ENCODE peak calls at places on chromosomes 1 and 21, in ten cellular contexts. V is esophagus squamous epithelium, C is gastrocnemius medialis, E is GM12878, H is upper lobe of left lung, W is thyroid gland, T is ovary, S is endothelial cell of umbilical vein, R is sigmoid colon, X is body of pancreas. U is an unnamed sample.

GRCh38 chr1:69569983-69570755 is 2.4 kb downstream of the LRRC7 start:
- DNase-seq in V (no peak), C (no peak), E (no peak), H (no peak), W (peak), T (no peak), S (peak), R (no peak), X (no peak), U (no peak)

GRCh38 chr21:46152939-46153258 is 2.5 kb downstream of the FTCD start:
- DNase-seq in V (no peak), C (peak), E (no peak), H (peak), W (no peak), T (peak), S (no peak), R (peak), X (no peak), U (no peak)

GRCh38 chr1:247064309-247064708 is 14.3 kb downstream of the ZNF670 start:
- DNase-seq in V (no peak), C (no peak), E (no peak), H (no peak), W (no peak), T (no peak), S (no peak), R (no peak), X (no peak), U (no peak)

GRCh38 chr1:175600721-175601440 is 142.5 kb downstream of the TNR start:
- DNase-seq in V (no peak), C (no peak), E (peak), H (no peak), W (no peak), T (no peak), S (no peak), R (no peak), X (no peak), U (no peak)

GRCh38 chr1:79633456-79633855 is 626.9 kb upstream of the ADGRL4 start:
- DNase-seq in V (no peak), C (no peak), E (no peak), H (no peak), W (no peak), T (no peak), S (peak), R (no peak), X (no peak), U (no peak)

GRCh38 chr1:173798078-173798477 is 26.4 kb upstream of the DARS2 start:
- DNase-seq in V (no peak), C (no peak), E (no peak), H (no peak), W (no peak), T (no peak), S (no peak), R (no peak), X (no peak), U (no peak)

GRCh38 chr1:10107985-10108663 is 75.4 kb downstream of the UBE4B start:
- DNase-seq in V (no peak), C (no peak), E (no peak), H (no peak), W (no peak), T (no peak), S (peak), R (no peak), X (no peak), U (no peak)

GRCh38 chr1:234486858-234487830 is 8.2 kb upstream of the TARBP1 start:
- DNase-seq in V (no peak), C (peak), E (no peak), H (no peak), W (peak), T (no peak), S (peak), R (no peak), X (peak), U (no peak)

GRCh38 chr1:68959631-68960030 is 462.7 kb upstream of the DEPDC1 start:
- DNase-seq in V (no peak), C (no peak), E (no peak), H (no peak), W (no peak), T (no peak), S (no peak), R (no peak), X (no peak), U (no peak)

GRCh38 chr1:241782396-241782795 is 65.6 kb upstream of the EXO1 start:
- DNase-seq in V (no peak), C (no peak), E (no peak), H (no peak), W (no peak), T (no peak), S (no peak), R (no peak), X (no peak), U (no peak)

GRCh38 chr1:65009176-65009575 is 42.8 kb upstream of the JAK1 start:
- DNase-seq in V (no peak), C (no peak), E (no peak), H (no peak), W (no peak), T (no peak), S (no peak), R (no peak), X (no peak), U (no peak)

GRCh38 chr1:180535418-180535999 is 23.3 kb upstream of the OVAAL start:
- DNase-seq in V (no peak), C (no peak), E (no peak), H (no peak), W (no peak), T (no peak), S (no peak), R (no peak), X (no peak), U (no peak)

GRCh38 chr1:150805899-150806298 is 2.2 kb downstream of the CTSK start:
- DNase-seq in V (no peak), C (no peak), E (no peak), H (no peak), W (no peak), T (no peak), S (no peak), R (no peak), X (no peak), U (no peak)

GRCh38 chr1:44339731-44340130 is 15.3 kb downstream of the ERI3 start:
- DNase-seq in V (no peak), C (no peak), E (no peak), H (no peak), W (no peak), T (no peak), S (no peak), R (no peak), X (no peak), U (no peak)

GRCh38 chr1:206654826-206655225 is 19.5 kb downstream of the DYRK3 start:
- DNase-seq in V (no peak), C (no peak), E (no peak), H (no peak), W (no peak), T (no peak), S (no peak), R (no peak), X (no peak), U (no peak)

GRCh38 chr21:14215971-14216621 is at the start of gene RBM11:
- DNase-seq in V (peak), C (peak), E (no peak), H (peak), W (peak), T (peak), S (peak), R (peak), X (peak), U (peak)

DNA sequence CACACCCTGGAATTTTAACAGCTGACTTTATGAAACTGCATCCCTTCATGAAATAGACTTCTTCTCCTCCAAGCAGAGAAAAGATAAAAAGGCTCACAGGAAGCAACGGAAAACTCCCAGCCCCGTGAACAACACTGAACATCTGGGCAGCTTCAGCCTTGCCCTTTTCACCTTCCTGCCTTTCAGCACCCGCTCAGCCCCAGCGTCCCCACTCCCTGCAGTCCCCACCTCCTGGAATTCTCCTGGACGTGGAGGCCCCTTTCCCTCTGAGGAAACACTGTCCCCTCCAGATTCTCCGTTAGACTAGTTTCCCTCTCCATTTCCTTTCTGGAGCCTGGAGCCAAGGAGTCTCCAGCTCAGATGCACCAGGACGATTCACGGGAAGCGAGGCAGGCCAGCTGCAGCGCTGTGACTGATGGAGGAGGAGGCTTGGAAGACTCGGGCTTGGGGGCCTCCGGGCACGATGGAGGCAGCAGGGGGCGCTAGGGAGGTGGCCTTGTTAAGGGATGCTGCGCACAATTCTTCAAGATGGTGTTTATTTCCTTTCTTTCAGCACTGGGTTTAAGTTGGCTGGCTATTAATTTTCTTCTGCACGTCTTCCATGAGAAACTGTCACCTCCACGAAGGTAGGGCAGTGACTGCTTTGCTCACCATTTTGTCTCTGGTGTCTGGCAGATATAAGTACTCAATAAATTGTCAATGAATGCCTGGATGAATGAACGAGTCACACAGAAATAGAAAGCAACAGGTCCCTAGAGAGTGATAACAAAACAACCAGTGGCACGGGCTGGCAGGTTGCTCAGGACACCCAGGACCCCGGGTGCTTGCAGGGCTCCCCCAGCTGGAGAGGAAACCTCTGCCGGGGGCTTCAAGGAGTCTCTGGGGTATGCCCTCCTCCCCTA is 3.0 kb upstream of the MYOC start:
- DNase-seq in V (no peak), C (peak), E (no peak), H (peak), W (peak), T (peak), S (peak), R (peak), X (peak), U (peak)
- H3K4me3 ChIP-seq in V (peak), C (peak), E (no peak), H (no peak), W (no peak), T (peak), S (no peak), R (no peak), X (no peak), U (no peak)

GRCh38 chr1:228463009-228463558 is 24.1 kb upstream of the RNF187 start:
- DNase-seq in V (no peak), C (no peak), E (no peak), H (no peak), W (no peak), T (no peak), S (no peak), R (peak), X (no peak), U (no peak)

GRCh38 chr1:228465571-228466146 is 21.5 kb upstream of the RNF187 start:
- DNase-seq in V (no peak), C (no peak), E (no peak), H (no peak), W (no peak), T (no peak), S (no peak), R (no peak), X (no peak), U (peak)

GRCh38 chr1:228463559-228464455 is 23.4 kb upstream of the RNF187 start:
- DNase-seq in V (no peak), C (no peak), E (no peak), H (no peak), W (peak), T (peak), S (no peak), R (peak), X (peak), U (peak)

GRCh38 chr1:228465134-228465533 is 22.0 kb upstream of the RNF187 start:
- DNase-seq in V (no peak), C (no peak), E (no peak), H (no peak), W (no peak), T (no peak), S (no peak), R (no peak), X (no peak), U (peak)

GRCh38 chr1:228464487-228464983 is 22.6 kb upstream of the RNF187 start:
- DNase-seq in V (peak), C (peak), E (no peak), H (peak), W (peak), T (peak), S (peak), R (peak), X (peak), U (peak)
- TF ChIP-seq POLR2A in V (no peak), C (no peak), E (peak), H (no peak), W (no peak), T (no peak), S (no peak), R (no peak), X (no peak), U (no peak)

DNA sequence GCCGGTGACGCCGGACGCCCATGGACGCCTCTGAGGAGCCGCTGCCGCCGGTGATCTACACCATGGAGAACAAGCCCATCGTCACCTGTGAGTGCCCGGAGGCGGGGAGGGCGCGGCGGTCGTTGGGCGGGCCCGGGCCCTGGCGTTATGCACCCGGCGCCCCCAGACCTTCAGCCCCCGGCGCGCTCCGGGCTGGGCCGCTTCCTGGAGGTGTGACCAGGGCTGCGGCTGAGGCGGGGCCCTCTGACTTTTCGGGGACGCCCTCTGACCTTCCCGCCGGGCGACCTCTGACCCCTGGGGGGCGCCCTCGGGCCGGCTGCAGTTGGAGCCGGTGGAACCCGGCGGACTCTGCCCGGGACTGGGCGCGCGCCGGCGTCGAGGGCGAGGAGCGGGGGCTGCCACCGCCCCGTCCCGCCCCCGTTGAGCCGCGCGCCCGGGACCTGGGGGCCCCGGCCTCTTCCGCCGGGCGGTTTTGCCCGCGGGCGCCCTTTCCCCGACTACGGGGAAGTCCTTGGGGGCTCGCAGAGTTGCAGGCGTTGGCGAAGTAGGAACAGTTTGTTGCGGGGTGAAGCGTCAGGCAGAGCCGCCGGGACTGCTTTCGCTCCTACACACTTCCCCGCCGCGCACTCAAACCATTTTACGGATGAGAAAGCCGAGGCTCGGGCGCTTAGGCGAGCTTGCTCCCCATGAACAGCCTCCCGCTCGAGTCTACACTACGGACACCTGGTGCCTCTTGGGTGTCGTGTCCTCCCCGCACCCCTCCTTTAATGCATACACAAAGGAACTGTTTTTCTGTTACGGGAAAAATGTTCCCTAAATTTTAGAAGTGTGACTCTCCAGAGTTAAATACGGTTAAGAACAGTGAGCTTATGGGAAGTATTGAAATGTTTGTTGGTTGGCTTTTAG is 618 bp downstream of the TRAPPC10 start:
- DNase-seq in V (no peak), C (peak), E (peak), H (peak), W (peak), T (peak), S (peak), R (peak), X (peak), U (peak)
- H3K4me3 ChIP-seq in V (peak), C (peak), E (peak), H (peak), W (peak), T (peak), S (peak), R (peak), X (peak), U (peak)

DNA sequence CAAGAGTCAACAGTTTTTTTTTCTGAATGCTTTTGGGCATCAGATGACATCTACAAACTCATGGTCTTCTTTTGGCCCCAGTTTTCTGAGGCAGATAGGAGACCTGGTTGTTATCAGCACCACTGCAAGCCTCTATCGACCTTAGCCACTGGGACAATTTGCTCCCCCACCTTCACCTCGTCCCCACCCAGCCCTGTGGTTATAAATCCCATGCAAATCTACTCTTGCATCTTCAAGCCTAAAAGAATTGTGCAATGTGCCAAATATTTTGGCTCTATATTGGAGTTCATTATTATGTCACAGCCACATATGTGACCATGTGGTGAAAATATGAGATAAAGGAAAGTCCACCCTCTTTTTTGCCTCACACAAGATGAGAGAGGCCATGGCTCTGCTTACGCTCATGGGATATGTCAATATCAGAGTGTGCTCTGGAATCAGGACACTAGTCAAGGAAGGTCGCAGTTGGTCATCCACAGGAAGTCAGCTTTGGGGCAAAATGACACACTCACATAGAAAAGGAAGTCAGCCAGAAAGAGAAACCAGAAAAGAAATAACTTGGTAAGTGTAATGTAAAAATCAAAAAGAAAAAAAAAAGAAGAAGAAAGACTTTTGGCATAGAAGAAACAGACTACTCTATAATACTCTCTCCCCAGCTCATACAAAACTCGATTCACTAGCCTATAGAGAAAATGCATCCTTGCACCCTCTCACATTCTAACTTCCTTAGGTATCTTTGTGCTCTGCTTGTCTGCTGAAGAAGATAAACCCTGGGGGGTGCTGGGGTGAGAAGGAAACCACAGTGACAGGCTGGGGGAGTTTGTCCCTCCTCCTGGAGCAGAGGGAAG is 21.2 kb downstream of the SLC30A10 start:
- DNase-seq in V (no peak), C (no peak), E (no peak), H (no peak), W (no peak), T (no peak), S (no peak), R (no peak), X (no peak), U (no peak)
- TF ChIP-seq POLR2A in V (no peak), C (no peak), E (no peak), H (no peak), W (no peak), T (no peak), S (no peak), R (no peak), X (no peak), U (no peak)

GRCh38 chr1:86105533-86105866 is 51.1 kb downstream of the COL24A1 start:
- DNase-seq in V (no peak), C (no peak), E (no peak), H (no peak), W (no peak), T (no peak), S (no peak), R (no peak), X (no peak), U (no peak)

GRCh38 chr1:86104606-86105532 is 51.7 kb downstream of the COL24A1 start:
- DNase-seq in V (no peak), C (no peak), E (no peak), H (no peak), W (no peak), T (no peak), S (no peak), R (no peak), X (peak), U (peak)

GRCh38 chr1:86100401-86100800 is 56.2 kb downstream of the COL24A1 start:
- DNase-seq in V (no peak), C (no peak), E (no peak), H (no peak), W (no peak), T (no peak), S (no peak), R (no peak), X (no peak), U (no peak)
- H3K4me3 ChIP-seq in V (no peak), C (no peak), E (no peak), H (no peak), W (no peak), T (no peak), S (no peak), R (no peak), X (no peak), U (no peak)

GRCh38 chr1:229485318-229485717 is 22.8 kb downstream of the NUP133 start:
- DNase-seq in V (no peak), C (no peak), E (no peak), H (no peak), W (no peak), T (no peak), S (no peak), R (no peak), X (no peak), U (no peak)

GRCh38 chr1:229480500-229480899 is 27.6 kb downstream of the NUP133 start:
- DNase-seq in V (no peak), C (no peak), E (no peak), H (no peak), W (no peak), T (no peak), S (no peak), R (no peak), X (no peak), U (no peak)

GRCh38 chr1:229478852-229479251 is 29.3 kb downstream of the NUP133 start:
- DNase-seq in V (no peak), C (no peak), E (peak), H (no peak), W (no peak), T (no peak), S (no peak), R (no peak), X (no peak), U (no peak)

GRCh38 chr1:229474491-229474890 is 33.6 kb downstream of the NUP133 start:
- DNase-seq in V (no peak), C (no peak), E (no peak), H (no peak), W (no peak), T (no peak), S (no peak), R (no peak), X (no peak), U (no peak)

GRCh38 chr1:229479660-229480399 is 28.3 kb downstream of the NUP133 start:
- DNase-seq in V (no peak), C (no peak), E (peak), H (no peak), W (peak), T (no peak), S (no peak), R (no peak), X (no peak), U (no peak)
- TF ChIP-seq POLR2A in V (no peak), C (no peak), E (no peak), H (no peak), W (no peak), T (no peak), S (no peak), R (no peak), X (no peak), U (no peak)

U was measured in lower leg skin.